ENCODE peak calls at places on chromosomes 12 and 14, in seven cellular contexts. N, V, O, R, K, P and X are unnamed samples.

GRCh38 chr12:59382678-59383425 is 213.0 kb upstream of the SLC16A7 start:
- DNase-seq in N (no peak), V (no peak), O (no peak), R (no peak), K (no peak), P (peak), X (no peak)

GRCh38 chr12:119338593-119339363 is 4.2 kb downstream of the CCDC60 start:
- DNase-seq in N (no peak), V (no peak), O (no peak), R (no peak), K (no peak), P (no peak), X (no peak)

GRCh38 chr12:88953029-88953586 is 372.8 kb upstream of the KITLG start:
- DNase-seq in N (no peak), V (no peak), O (no peak), R (no peak), K (no peak), P (no peak), X (no peak)

GRCh38 chr12:75539889-75540288 is 28.5 kb upstream of the KRR1 start:
- DNase-seq in N (no peak), V (no peak), O (no peak), R (no peak), K (no peak), P (no peak), X (no peak)

GRCh38 chr12:42565633-42566032 is 23.9 kb downstream of the PRICKLE1 start:
- DNase-seq in N (no peak), V (no peak), O (no peak), R (no peak), K (no peak), P (peak), X (no peak)

GRCh38 chr12:8676651-8677050 is 14.0 kb upstream of the MFAP5 start:
- DNase-seq in N (no peak), V (no peak), O (no peak), R (no peak), K (no peak), P (no peak), X (no peak)

GRCh38 chr14:105383083-105383730 is 15.1 kb upstream of the TEX22 start:
- DNase-seq in N (no peak), V (no peak), O (no peak), R (peak), K (no peak), P (no peak), X (no peak)

GRCh38 chr14:29321646-29322045 is 555.1 kb downstream of the FOXG1 start:
- DNase-seq in N (no peak), V (no peak), O (no peak), R (no peak), K (no peak), P (peak), X (no peak)

GRCh38 chr14:72792051-72792788 is 101.7 kb downstream of the DPF3 start:
- DNase-seq in N (no peak), V (no peak), O (no peak), R (no peak), K (no peak), P (no peak), X (no peak)

GRCh38 chr14:64074961-64075619 is 219.1 kb downstream of the ESR2 start:
- DNase-seq in N (no peak), V (no peak), O (no peak), R (no peak), K (no peak), P (peak), X (no peak)

GRCh38 chr14:61326847-61327246 is 5.5 kb downstream of the PRKCH start:
- DNase-seq in N (no peak), V (no peak), O (no peak), R (no peak), K (no peak), P (peak), X (no peak)

GRCh38 chr12:958449-959123 is 9.1 kb upstream of the RAD52 start:
- DNase-seq in N (no peak), V (no peak), O (no peak), R (peak), K (no peak), P (no peak), X (no peak)

GRCh38 chr12:16187684-16188083 is 89.8 kb downstream of the SLC15A5 start:
- DNase-seq in N (no peak), V (no peak), O (no peak), R (no peak), K (no peak), P (no peak), X (no peak)

GRCh38 chr12:65162609-65163008 is 6.8 kb upstream of the LEMD3 start:
- DNase-seq in N (no peak), V (no peak), O (no peak), R (no peak), K (no peak), P (no peak), X (no peak)

GRCh38 chr12:44589697-44590096 is 286.4 kb downstream of the NELL2 start:
- DNase-seq in N (no peak), V (no peak), O (no peak), R (no peak), K (no peak), P (no peak), X (no peak)

GRCh38 chr14:53539489-53540126 is 386.5 kb upstream of the DDHD1 start:
- DNase-seq in N (no peak), V (peak), O (peak), R (peak), K (peak), P (peak), X (no peak)

GRCh38 chr14:49612251-49612650 is 8.2 kb downstream of the RPL36AL start:
- DNase-seq in N (no peak), V (no peak), O (no peak), R (no peak), K (no peak), P (no peak), X (no peak)

GRCh38 chr12:131944601-131945251 is 5.0 kb upstream of the EP400 start:
- DNase-seq in N (no peak), V (no peak), O (no peak), R (no peak), K (no peak), P (no peak), X (no peak)

GRCh38 chr12:68007023-68007422 is 17.8 kb downstream of the IFNG-AS1 start:
- DNase-seq in N (no peak), V (no peak), O (no peak), R (no peak), K (no peak), P (peak), X (no peak)

GRCh38 chr12:4168041-4168440 is 105.5 kb upstream of the CCND2 start:
- DNase-seq in N (no peak), V (no peak), O (no peak), R (no peak), K (no peak), P (no peak), X (no peak)

GRCh38 chr12:84860718-84861117 is 51.9 kb downstream of the SLC6A15 start:
- DNase-seq in N (no peak), V (no peak), O (no peak), R (no peak), K (no peak), P (no peak), X (no peak)